ENCODE peak calls at places on chromosomes 16 and 17, in four cellular contexts. One of them, this sample, is unnamed.

GRCh38 chr17:44023545-44024270 is 8.9 kb upstream of the TMEM101 start:
- DNase-seq in pancreas: no peak
- DNase-seq in AG04450: no peak
- DNase-seq in cardiac muscle cell: no peak
- DNase-seq in this sample: no peak

GRCh38 chr17:74941128-74941725 is 5.5 kb downstream of the OTOP3 start:
- DNase-seq in pancreas: no peak
- DNase-seq in AG04450: no peak
- DNase-seq in cardiac muscle cell: no peak
- DNase-seq in this sample: no peak

GRCh38 chr17:77332034-77332971 is 191.5 kb downstream of the SEC14L1 start:
- DNase-seq in pancreas: no peak
- DNase-seq in AG04450: no peak
- DNase-seq in cardiac muscle cell: no peak
- DNase-seq in this sample: no peak

GRCh38 chr16:69105501-69106361 is at the start of gene HAS3:
- DNase-seq in pancreas: peak; percentile 61
- DNase-seq in AG04450: no peak
- DNase-seq in cardiac muscle cell: peak; percentile 84
- DNase-seq in this sample: peak; percentile 79

GRCh38 chr17:19645608-19646250 is 2.8 kb upstream of the ALDH3A2 start:
- DNase-seq in pancreas: no peak
- DNase-seq in AG04450: no peak
- DNase-seq in cardiac muscle cell: peak; percentile 42
- DNase-seq in this sample: peak; percentile 62

GRCh38 chr16:10661737-10662136 is 33.0 kb downstream of the TEKT5 start:
- DNase-seq in pancreas: no peak
- DNase-seq in AG04450: no peak
- DNase-seq in cardiac muscle cell: no peak
- DNase-seq in this sample: no peak

GRCh38 chr16:14456793-14457481 is 173.1 kb downstream of the PARN start:
- DNase-seq in pancreas: no peak
- DNase-seq in AG04450: no peak
- DNase-seq in cardiac muscle cell: no peak
- DNase-seq in this sample: no peak

GRCh38 chr17:2050246-2050866 is 4.5 kb upstream of the HIC1 start:
- DNase-seq in pancreas: peak; percentile 67
- DNase-seq in AG04450: no peak
- DNase-seq in cardiac muscle cell: peak; percentile 83
- DNase-seq in this sample: peak; percentile 81

GRCh38 chr17:57735707-57736106 is 9.4 kb downstream of the CCDC182 start:
- DNase-seq in pancreas: no peak
- DNase-seq in AG04450: no peak
- DNase-seq in cardiac muscle cell: no peak
- DNase-seq in this sample: peak; percentile 18

GRCh38 chr17:80780381-80781187 is 211.1 kb upstream of the CHMP6 start:
- DNase-seq in pancreas: no peak
- DNase-seq in AG04450: no peak
- DNase-seq in cardiac muscle cell: no peak
- DNase-seq in this sample: no peak

GRCh38 chr16:84247844-84248243 is 8.0 kb upstream of the KCNG4 start:
- DNase-seq in pancreas: no peak
- DNase-seq in AG04450: no peak
- DNase-seq in cardiac muscle cell: no peak
- DNase-seq in this sample: no peak

GRCh38 chr17:1072551-1072961 is 75.6 kb downstream of the TIMM22 start:
- DNase-seq in pancreas: no peak
- DNase-seq in AG04450: no peak
- DNase-seq in cardiac muscle cell: no peak
- DNase-seq in this sample: no peak

GRCh38 chr16:19001788-19002187 is 18.1 kb downstream of the TMC7 start:
- DNase-seq in pancreas: no peak
- DNase-seq in AG04450: no peak
- DNase-seq in cardiac muscle cell: no peak
- DNase-seq in this sample: peak; percentile 6

GRCh38 chr17:66711936-66712335 is 123.0 kb upstream of the CACNG5 start:
- DNase-seq in pancreas: peak; percentile 84
- DNase-seq in AG04450: no peak
- DNase-seq in cardiac muscle cell: peak; percentile 10
- DNase-seq in this sample: no peak

GRCh38 chr17:61495161-61495857 is 43.1 kb downstream of the TBX4 start:
- DNase-seq in pancreas: no peak
- DNase-seq in AG04450: no peak
- DNase-seq in cardiac muscle cell: no peak
- DNase-seq in this sample: peak; percentile 9

GRCh38 chr16:31177136-31177535 is 2.8 kb upstream of the FUS start:
- DNase-seq in pancreas: no peak
- DNase-seq in AG04450: no peak
- DNase-seq in cardiac muscle cell: no peak
- DNase-seq in this sample: no peak

GRCh38 chr17:67156269-67157199 is 88.5 kb downstream of the HELZ start:
- DNase-seq in pancreas: no peak
- DNase-seq in AG04450: no peak
- DNase-seq in cardiac muscle cell: no peak
- DNase-seq in this sample: peak; percentile 11

GRCh38 chr17:78908426-78908825 is 5.4 kb upstream of the CEP295NL start:
- DNase-seq in pancreas: peak; percentile 86
- DNase-seq in AG04450: no peak
- DNase-seq in cardiac muscle cell: no peak
- DNase-seq in this sample: no peak

GRCh38 chr17:69870091-69870530 is 204.9 kb upstream of the KCNJ16 start:
- DNase-seq in pancreas: no peak
- DNase-seq in AG04450: peak; percentile 41
- DNase-seq in cardiac muscle cell: no peak
- DNase-seq in this sample: no peak

GRCh38 chr17:34980681-34981537 is 597 bp downstream of the LIG3 start:
- DNase-seq in pancreas: peak; percentile 70
- DNase-seq in AG04450: peak; percentile 50
- DNase-seq in cardiac muscle cell: peak; percentile 76
- DNase-seq in this sample: peak; percentile 69

GRCh38 chr16:3074860-3075545 is 9.6 kb downstream of the IL32 start:
- DNase-seq in pancreas: no peak
- DNase-seq in AG04450: no peak
- DNase-seq in cardiac muscle cell: no peak
- DNase-seq in this sample: no peak

GRCh38 chr17:56230660-56231059 is 77.4 kb downstream of the ANKFN1 start:
- DNase-seq in pancreas: no peak
- DNase-seq in AG04450: no peak
- DNase-seq in cardiac muscle cell: no peak
- DNase-seq in this sample: peak; percentile 6
- H3K4me3 ChIP-seq in pancreas: no peak overlapping the region
- H3K4me3 ChIP-seq in AG04450: no peak overlapping the region
- H3K4me3 ChIP-seq in cardiac muscle cell: no peak overlapping the region
- H3K4me3 ChIP-seq in this sample: no peak overlapping the region

GRCh38 chr16:181668-182021 is 1.4 kb downstream of the HBQ1 start:
- DNase-seq in pancreas: no peak
- DNase-seq in AG04450: no peak
- DNase-seq in cardiac muscle cell: no peak
- DNase-seq in this sample: no peak
- TF ChIP-seq CTCF in pancreas: no peak
- TF ChIP-seq CTCF in AG04450: no peak
- TF ChIP-seq CTCF in cardiac muscle cell: no peak
- TF ChIP-seq CTCF in this sample: peak; percentile 14

GRCh38 chr16:6725634-6726331 is 606.9 kb upstream of the RBFOX1 start:
- DNase-seq in pancreas: no peak
- DNase-seq in AG04450: no peak
- DNase-seq in cardiac muscle cell: peak; percentile 13
- DNase-seq in this sample: peak; percentile 15

GRCh38 chr16:6726621-6727020 is 606.0 kb upstream of the RBFOX1 start:
- DNase-seq in pancreas: no peak
- DNase-seq in AG04450: no peak
- DNase-seq in cardiac muscle cell: no peak
- DNase-seq in this sample: no peak

GRCh38 chr16:6728381-6728780 is 604.3 kb upstream of the RBFOX1 start:
- DNase-seq in pancreas: no peak
- DNase-seq in AG04450: no peak
- DNase-seq in cardiac muscle cell: no peak
- DNase-seq in this sample: no peak

DNA sequence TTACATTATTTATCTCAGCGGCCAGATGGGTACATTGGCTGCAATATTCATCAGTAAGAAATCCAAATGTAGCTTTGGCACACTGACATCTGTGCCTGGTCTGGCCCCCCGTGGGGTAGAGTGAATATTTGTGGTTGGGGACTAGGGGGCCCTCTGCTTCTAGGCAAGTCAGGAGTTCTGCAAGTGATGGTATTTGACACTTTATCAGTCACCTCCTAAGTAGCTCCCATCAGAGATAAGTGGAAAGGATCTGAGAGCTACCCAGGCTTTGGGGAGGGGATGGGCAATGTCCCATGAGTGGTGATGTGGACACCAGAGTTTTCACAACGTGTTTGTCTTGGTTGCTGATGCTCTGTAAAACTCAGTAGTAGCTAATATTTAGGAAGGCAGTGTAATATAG is 609.9 kb upstream of the RBFOX1 start:
- DNase-seq in pancreas: no peak
- DNase-seq in AG04450: no peak
- DNase-seq in cardiac muscle cell: no peak
- DNase-seq in this sample: no peak
- H3K4me3 ChIP-seq in pancreas: no peak overlapping the region
- H3K4me3 ChIP-seq in AG04450: no peak overlapping the region
- H3K4me3 ChIP-seq in cardiac muscle cell: no peak overlapping the region
- H3K4me3 ChIP-seq in this sample: no peak overlapping the region

GRCh38 chr16:27779719-27780161 is 229.8 kb downstream of the KATNIP start:
- DNase-seq in pancreas: no peak
- DNase-seq in AG04450: no peak
- DNase-seq in cardiac muscle cell: peak; percentile 58
- DNase-seq in this sample: peak; percentile 70
- TF ChIP-seq CTCF in pancreas: no peak
- TF ChIP-seq CTCF in AG04450: peak; percentile 75
- TF ChIP-seq CTCF in cardiac muscle cell: peak; percentile 67
- TF ChIP-seq CTCF in this sample: peak; percentile 65

DNA sequence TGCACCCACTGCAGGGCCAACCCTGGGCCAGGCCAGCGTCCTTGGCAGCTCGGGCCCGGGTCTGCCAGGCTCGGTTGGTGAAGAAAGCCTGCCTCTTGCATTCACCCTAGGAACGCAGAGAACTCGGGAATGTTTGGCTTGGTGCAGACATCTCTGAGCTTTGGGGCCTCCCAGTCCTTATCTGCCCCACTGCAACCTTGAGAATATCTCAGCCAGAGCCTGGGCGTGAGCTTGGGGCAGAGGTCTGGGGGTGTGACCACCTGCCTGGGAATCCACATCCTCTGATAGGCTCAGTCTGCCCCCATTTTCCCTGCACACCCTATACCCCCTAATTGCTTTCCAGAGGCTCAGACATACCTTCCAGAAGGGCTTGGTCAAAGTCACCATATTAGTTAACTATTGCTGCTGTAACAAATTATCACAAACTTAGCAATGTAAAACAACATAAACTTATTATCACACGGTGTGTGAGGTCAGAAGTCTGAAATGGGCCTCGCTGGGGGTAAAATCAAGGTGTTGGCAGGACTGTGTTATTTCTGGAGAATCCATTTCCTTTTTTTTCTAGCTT is 30.7 kb upstream of the ZNF423 start:
- DNase-seq in pancreas: no peak
- DNase-seq in AG04450: no peak
- DNase-seq in cardiac muscle cell: no peak
- DNase-seq in this sample: no peak
- H3K4me3 ChIP-seq in pancreas: no peak overlapping the region
- H3K4me3 ChIP-seq in AG04450: no peak overlapping the region
- H3K4me3 ChIP-seq in cardiac muscle cell: no peak overlapping the region
- H3K4me3 ChIP-seq in this sample: no peak overlapping the region